ENCODE peak calls at places on chromosomes 11 and 22, in five cellular contexts. N is osteoblast; X is CD8-positive, alpha-beta memory T cell; O is thyroid gland; K is epithelial cell of prostate. F is an unnamed sample.

GRCh38 chr22:48627203-48627602 is 1200.5 kb downstream of the BRD1 start:
- DNase-seq in K (no peak), X (no peak), O (no peak), N (no peak), F (no peak)

GRCh38 chr11:85710912-85711311 is 24.9 kb upstream of the CCDC89 start:
- DNase-seq in N (no peak), K (no peak), O (no peak), X (no peak), F (no peak)

GRCh38 chr11:116680349-116681125 is 92.2 kb downstream of the BUD13 start:
- DNase-seq in X (no peak), N (no peak), O (no peak), K (no peak), F (no peak)

GRCh38 chr11:29447821-29448220 is 569.0 kb downstream of the KCNA4 start:
- DNase-seq in K (no peak), O (no peak), X (no peak), N (no peak), F (no peak)

GRCh38 chr11:133942594-133942993 is 14.2 kb downstream of the IGSF9B start:
- DNase-seq in K (no peak), X (no peak), O (no peak), N (no peak), F (no peak)

GRCh38 chr11:29482510-29482909 is 534.3 kb downstream of the KCNA4 start:
- DNase-seq in X (no peak), N (no peak), O (peak; percentile 2), K (no peak), F (no peak)

GRCh38 chr22:48096846-48097665 is 1334.6 kb downstream of the TBC1D22A start:
- DNase-seq in K (no peak), N (no peak), O (no peak), X (no peak), F (no peak)

GRCh38 chr11:88538088-88538487 is 200.6 kb upstream of the CTSC start:
- DNase-seq in O (no peak), N (no peak), X (no peak), K (peak; percentile 34), F (no peak)

GRCh38 chr11:118618115-118618990 is 10.9 kb downstream of the PHLDB1 start:
- DNase-seq in X (no peak), N (no peak), O (peak; percentile 50), K (no peak), F (no peak)

GRCh38 chr22:47630741-47631534 is 868.5 kb downstream of the TBC1D22A start:
- DNase-seq in K (no peak), N (no peak), X (no peak), O (no peak), F (no peak)

GRCh38 chr11:70727899-70728620 is 329.7 kb downstream of the CTTN start:
- DNase-seq in N (peak; percentile 26), X (no peak), K (no peak), O (no peak), F (no peak)

GRCh38 chr11:71301046-71301857 is 48.9 kb upstream of the SHANK2 start:
- DNase-seq in K (no peak), X (no peak), O (no peak), N (no peak), F (peak; percentile 22)

GRCh38 chr11:119228535-119229302 is 22.6 kb downstream of the CBL start:
- DNase-seq in K (no peak), O (no peak), X (no peak), N (no peak), F (no peak)

GRCh38 chr22:30730351-30730750 is 35.7 kb downstream of the OSBP2 start:
- DNase-seq in K (no peak), X (no peak), N (no peak), O (no peak), F (no peak)

GRCh38 chr11:104442320-104442719 is 278.4 kb upstream of the PDGFD start:
- DNase-seq in X (no peak), N (no peak), O (no peak), K (no peak), F (no peak)

GRCh38 chr22:48179571-48180546 is 1417.4 kb downstream of the TBC1D22A start:
- DNase-seq in K (no peak), X (no peak), O (no peak), N (no peak), F (no peak)

GRCh38 chr11:117822031-117822521 is 2.5 kb downstream of the FXYD2 start:
- DNase-seq in O (peak; percentile 38), X (peak; percentile 58), N (peak; percentile 85), K (no peak), F (no peak)

GRCh38 chr11:35064114-35064800 is 74.7 kb upstream of the CD44 start:
- DNase-seq in O (no peak), K (no peak), N (no peak), X (no peak), F (no peak)

GRCh38 chr11:114137054-114137453 is 77.5 kb downstream of the ZBTB16 start:
- DNase-seq in O (no peak), N (no peak), K (no peak), X (no peak), F (no peak)

GRCh38 chr11:78715639-78716311 is 141.1 kb upstream of the NARS2 start:
- DNase-seq in K (peak; percentile 80), N (peak; percentile 84), X (no peak), O (peak; percentile 66), F (peak; percentile 39)

GRCh38 chr11:6655020-6655789 is 404 bp downstream of the DCHS1 start:
- DNase-seq in N (peak; percentile 83), K (no peak), O (peak; percentile 18), X (peak; percentile 41), F (no peak)

GRCh38 chr11:46352063-46352841 is 5.0 kb downstream of the DGKZ start:
- DNase-seq in O (no peak), N (no peak), K (no peak), X (peak; percentile 82), F (no peak)

GRCh38 chr11:17722000-17722643 is 2.8 kb downstream of the MYOD1 start:
- DNase-seq in O (no peak), X (no peak), N (peak; percentile 97), K (no peak), F (no peak)

GRCh38 chr11:95108671-95109551 is 19.3 kb downstream of the ENDOD1 start:
- DNase-seq in N (no peak), K (no peak), X (no peak), O (no peak), F (no peak)

GRCh38 chr22:49995059-49995412 is 17.5 kb downstream of the IL17REL start:
- DNase-seq in N (peak; percentile 48), K (no peak), O (no peak), X (no peak), F (no peak)

GRCh38 chr11:44883277-44883676 is 67.4 kb downstream of the TP53I11 start:
- DNase-seq in K (no peak), X (no peak), O (no peak), N (no peak), F (no peak)

GRCh38 chr22:25680949-25681348 is 61.0 kb upstream of the MYO18B start:
- DNase-seq in N (no peak), X (no peak), K (no peak), O (no peak), F (no peak)

GRCh38 chr22:23841292-23841691 is 2.5 kb upstream of the DERL3 start:
- DNase-seq in N (no peak), X (no peak), O (no peak), K (no peak), F (no peak)
- H3K27ac ChIP-seq in N (no peak overlapping the region), X (no peak overlapping the region), O (no peak overlapping the region), K (no peak overlapping the region), F (no peak overlapping the region)

DNA sequence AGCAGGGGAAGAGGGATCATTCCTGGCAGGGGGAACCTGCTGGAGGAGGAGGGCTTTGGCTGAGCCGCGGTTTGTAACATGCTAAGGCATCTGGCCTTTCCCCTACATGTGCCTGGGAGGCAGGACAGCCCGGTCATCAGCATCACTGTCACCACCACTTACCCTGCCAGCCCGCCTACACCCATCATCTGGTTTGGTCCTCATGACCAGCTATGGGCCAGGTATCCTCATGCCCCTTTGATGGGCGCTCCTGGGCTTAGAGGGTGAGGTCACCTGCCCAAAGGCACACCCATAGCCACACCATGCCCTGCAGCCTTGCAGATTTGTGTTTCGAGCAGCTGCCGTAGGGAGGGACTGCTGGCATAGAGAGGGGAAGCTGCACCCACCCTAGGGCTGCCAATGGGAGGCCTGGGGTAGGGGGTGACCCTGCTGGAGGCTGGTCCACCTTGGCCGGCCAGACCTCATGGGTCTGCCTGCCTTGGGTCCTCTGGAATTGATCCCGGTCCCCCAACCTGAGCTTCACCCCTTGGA is 2.6 kb downstream of the MRGPRF start:
- DNase-seq in X (no peak), O (no peak), N (peak; percentile 82), K (no peak), F (no peak)
- H3K27ac ChIP-seq in X (no peak overlapping the region), O (peak overlapping the region; percentile 12), N (peak overlapping the region; percentile 85), K (no peak overlapping the region), F (no peak overlapping the region)

DNA sequence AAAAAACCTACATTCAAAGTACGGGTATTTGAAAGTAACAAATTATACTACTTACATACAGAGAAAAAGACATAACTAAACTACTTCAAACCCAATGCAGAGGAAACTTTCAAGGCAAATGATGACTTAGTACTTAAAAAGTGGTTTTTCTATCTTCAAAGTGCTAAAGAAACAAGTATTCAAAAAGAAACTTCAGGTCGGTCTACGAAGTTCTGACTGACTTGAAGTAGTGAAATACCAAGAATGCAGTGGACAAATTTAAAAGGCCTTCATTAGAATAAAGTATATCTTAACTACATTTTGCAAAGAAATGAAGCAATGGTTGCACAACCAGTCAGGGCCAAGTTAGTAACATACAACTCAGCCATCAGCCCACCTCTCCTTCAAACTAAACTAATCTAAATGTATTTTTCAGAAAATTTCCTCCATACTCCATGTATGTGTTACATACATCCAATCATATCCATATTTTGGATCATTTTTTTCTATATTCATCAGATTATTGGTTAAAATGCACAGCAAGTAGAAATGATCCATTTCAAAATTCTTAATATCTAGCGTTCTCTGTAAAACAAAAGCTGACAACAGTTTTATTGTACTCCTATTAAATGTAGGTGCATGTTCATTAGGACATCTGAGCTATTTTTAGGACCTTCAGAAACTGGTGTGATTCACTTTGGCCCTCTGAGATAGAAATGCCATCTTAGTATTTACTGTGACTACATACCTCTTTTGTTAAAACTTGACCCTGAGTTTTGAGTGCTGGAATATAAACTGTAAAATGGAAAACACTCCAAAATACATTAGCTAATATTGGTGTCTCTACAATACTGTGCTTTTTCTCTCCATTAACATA is 49.9 kb downstream of the BIRC2 start:
- DNase-seq in K (no peak), X (no peak), N (no peak), O (no peak), F (no peak)
- H3K27ac ChIP-seq in K (no peak overlapping the region), X (no peak overlapping the region), N (no peak overlapping the region), O (peak overlapping the region; percentile 84), F (no peak overlapping the region)

GRCh38 chr22:40709752-40710413 is 30.6 kb downstream of the MCHR1 start:
- DNase-seq in K (no peak), X (no peak), N (no peak), O (no peak), F (no peak)
- H3K27ac ChIP-seq in K (no peak overlapping the region), X (no peak overlapping the region), N (no peak overlapping the region), O (no peak overlapping the region), F (no peak overlapping the region)

DNA sequence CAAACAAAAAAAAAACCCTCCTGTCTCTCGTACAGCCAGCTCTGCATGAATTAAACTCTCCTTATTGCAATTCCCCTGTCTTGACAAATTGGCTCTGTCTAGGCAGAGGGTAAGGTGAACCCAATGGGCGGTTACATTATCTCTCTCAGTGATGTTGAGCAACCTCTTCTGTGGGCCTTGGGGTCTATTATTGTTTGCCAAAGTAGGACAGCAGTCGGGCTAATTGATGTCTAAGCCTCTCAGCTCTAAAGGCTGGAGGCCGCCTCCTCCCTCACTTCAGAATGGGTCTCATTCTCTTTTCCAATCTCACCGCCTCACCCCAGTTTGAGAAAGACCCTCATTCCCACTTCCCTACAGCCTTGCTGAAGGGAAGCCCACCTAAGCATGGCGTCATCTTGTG is 1.3 kb upstream of the SLC25A45 start:
- DNase-seq in K (no peak), N (no peak), X (no peak), O (no peak), F (no peak)
- H3K27ac ChIP-seq in K (peak overlapping the region; percentile 99), N (peak overlapping the region; percentile 98), X (peak overlapping the region; percentile 22), O (peak overlapping the region; percentile 94), F (peak overlapping the region; percentile 96)